ENCODE peak calls at places on chromosomes 7 and 10, in ten cellular contexts. N is activated naive CD8-positive, alpha-beta T cell treated with anti-CD3 and anti-CD28 coated beads for 36 hours; K is EH; W is EL; D is body of pancreas; S is LoVo; T is KBM-7; A is hippocampal formation; R is activated T-cell treated with anti-CD3 and anti-CD28 coated beads for 24 hours; B is lung. J is an unnamed sample.

GRCh38 chr7:105011771-105012502 is 2.1 kb upstream of the KMT2E start:
- DNase-seq in N (peak), K (peak), W (peak), D (peak), S (no peak), T (no peak), A (no peak), R (no peak), B (no peak), J (peak)

GRCh38 chr10:50392966-50393718 is 141.8 kb upstream of the ASAH2 start:
- DNase-seq in N (no peak), K (no peak), W (no peak), D (no peak), S (peak), T (no peak), A (no peak), R (no peak), B (no peak), J (peak)

GRCh38 chr10:6035926-6036575 is 26.1 kb downstream of the IL2RA start:
- DNase-seq in N (no peak), K (no peak), W (no peak), D (no peak), S (no peak), T (no peak), A (no peak), R (no peak), B (peak), J (no peak)

GRCh38 chr10:72079356-72079755 is 9.0 kb downstream of the SPOCK2 start:
- DNase-seq in N (peak), K (no peak), W (no peak), D (no peak), S (no peak), T (no peak), A (peak), R (peak), B (no peak), J (no peak)

GRCh38 chr7:130958846-130959245 is 224.8 kb upstream of the KLF14 start:
- DNase-seq in N (no peak), K (no peak), W (no peak), D (no peak), S (no peak), T (no peak), A (no peak), R (no peak), B (no peak), J (no peak)

GRCh38 chr10:72509951-72510350 is 115.9 kb downstream of the MICU1 start:
- DNase-seq in N (no peak), K (no peak), W (no peak), D (no peak), S (no peak), T (peak), A (no peak), R (no peak), B (no peak), J (no peak)

GRCh38 chr7:27808626-27809025 is 68.7 kb downstream of the TAX1BP1 start:
- DNase-seq in N (no peak), K (peak), W (peak), D (no peak), S (no peak), T (no peak), A (no peak), R (no peak), B (no peak), J (no peak)

GRCh38 chr7:147607151-147607800 is 983.3 kb upstream of the C7orf33 start:
- DNase-seq in N (no peak), K (no peak), W (no peak), D (no peak), S (no peak), T (no peak), A (no peak), R (no peak), B (no peak), J (no peak)

GRCh38 chr10:79905322-79906314 is 43.3 kb downstream of the SFTPD start:
- DNase-seq in N (no peak), K (peak), W (peak), D (peak), S (no peak), T (peak), A (no peak), R (no peak), B (no peak), J (peak)

GRCh38 chr10:114458955-114459354 is 54.7 kb upstream of the AFAP1L2 start:
- DNase-seq in N (peak), K (peak), W (peak), D (peak), S (peak), T (peak), A (no peak), R (peak), B (peak), J (peak)

GRCh38 chr7:47453093-47454056 is 128.5 kb downstream of the TNS3 start:
- DNase-seq in N (no peak), K (peak), W (peak), D (peak), S (no peak), T (peak), A (no peak), R (no peak), B (peak), J (peak)

GRCh38 chr7:11557627-11558026 is 274.4 kb downstream of the THSD7A start:
- DNase-seq in N (no peak), K (no peak), W (peak), D (peak), S (peak), T (peak), A (no peak), R (no peak), B (no peak), J (peak)